ENCODE peak calls at places on chromosome 17, in nine cellular contexts. Q is CD4-positive, alpha-beta T cell; V is epithelial cell of esophagus; O is activated naive CD8-positive, alpha-beta T cell treated with anti-CD3 and anti-CD28 coated beads for 36 hours; N is T-helper 1 cell; X is erythroblast; S is left cardiac atrium; E is germinal center; T is NCI-H748 treated with DMSO at 0.1 percent for 48 hours. D is an unnamed sample.

GRCh38 chr17:79413591-79413990 is 197.3 kb downstream of the RBFOX3 start:
- DNase-seq in Q (no peak), V (no peak), O (no peak), N (no peak), X (no peak), S (no peak), E (no peak), T (no peak), D (no peak)

GRCh38 chr17:43456661-43457361 is 27.0 kb upstream of the DHX8 start:
- DNase-seq in Q (no peak), V (peak; percentile 27), O (peak; percentile 29), N (no peak), X (no peak), S (peak; percentile 52), E (no peak), T (no peak), D (no peak)

GRCh38 chr17:64687959-64688358 is 25.9 kb upstream of the SMURF2 start:
- DNase-seq in Q (no peak), V (peak; percentile 70), O (no peak), N (no peak), X (no peak), S (no peak), E (no peak), T (no peak), D (no peak)

GRCh38 chr17:64262125-64262421 is 987 bp downstream of the TEX2 start:
- DNase-seq in Q (no peak), V (no peak), O (no peak), N (no peak), X (peak; percentile 76), S (no peak), E (peak; percentile 13), T (no peak), D (no peak)

GRCh38 chr17:4004517-4005295 is 40.5 kb upstream of the ATP2A3 start:
- DNase-seq in Q (peak; percentile 34), V (peak; percentile 33), O (peak; percentile 75), N (peak; percentile 43), X (peak; percentile 50), S (peak; percentile 63), E (peak; percentile 87), T (peak; percentile 49), D (peak; percentile 57)

GRCh38 chr17:16328997-16329396 is 24.3 kb downstream of the CENPV start:
- DNase-seq in Q (no peak), V (no peak), O (no peak), N (no peak), X (no peak), S (no peak), E (no peak), T (no peak), D (no peak)

GRCh38 chr17:29802256-29802655 is 127.8 kb downstream of the SSH2 start:
- DNase-seq in Q (no peak), V (no peak), O (no peak), N (no peak), X (no peak), S (no peak), E (no peak), T (no peak), D (no peak)

GRCh38 chr17:42618442-42619150 is 9.1 kb downstream of the TUBG1 start:
- DNase-seq in Q (no peak), V (peak; percentile 44), O (no peak), N (no peak), X (peak; percentile 65), S (peak; percentile 40), E (peak; percentile 49), T (peak; percentile 8), D (peak; percentile 36)

GRCh38 chr17:49031965-49032928 is 35.1 kb downstream of the IGF2BP1 start:
- DNase-seq in Q (no peak), V (peak; percentile 76), O (peak; percentile 47), N (peak; percentile 22), X (peak; percentile 84), S (no peak), E (peak; percentile 73), T (peak; percentile 53), D (peak; percentile 55)